ENCODE peak calls at places on chromosomes 11 and 22, in six cellular contexts. Z is right cardiac atrium, I is neuronal stem cell, T is tibial nerve, C is non-pigmented ciliary epithelial cell, G is AG10803. X is an unnamed sample.
A peak's percentile ranks its signal among the peaks of the same experiment; 100 is the strongest.

GRCh38 chr11:14336507-14337503 is 22.2 kb downstream of the RRAS2 start:
- DNase-seq in C (peak; percentile 93), I (no peak), G (peak; percentile 83), Z (no peak), T (no peak), X (no peak)

GRCh38 chr11:134019500-134019899 is 49.4 kb upstream of the JAM3 start:
- DNase-seq in Z (no peak), G (no peak), T (no peak), I (no peak), C (no peak), X (no peak)

GRCh38 chr11:46348986-46349401 is 1.7 kb downstream of the DGKZ start:
- DNase-seq in G (no peak), C (no peak), T (no peak), Z (no peak), I (no peak), X (peak; percentile 49)

GRCh38 chr11:13942908-13943505 is 19.5 kb upstream of the SPON1 start:
- DNase-seq in G (peak; percentile 60), I (no peak), C (no peak), T (no peak), Z (no peak), X (no peak)

GRCh38 chr11:1039481-1040427 is 3.2 kb upstream of the MUC6 start:
- DNase-seq in C (no peak), I (no peak), Z (peak; percentile 5), T (no peak), G (no peak), X (no peak)

GRCh38 chr22:29635734-29636357 is 32.4 kb downstream of the NF2 start:
- DNase-seq in C (no peak), G (peak; percentile 76), I (no peak), T (no peak), Z (no peak), X (no peak)

GRCh38 chr11:75816561-75817239 is 1.7 kb downstream of the UVRAG start:
- DNase-seq in G (no peak), Z (no peak), I (no peak), C (no peak), T (no peak), X (no peak)

GRCh38 chr22:24768537-24769374 is 5.8 kb downstream of the PIWIL3 start:
- DNase-seq in C (peak; percentile 9), G (peak; percentile 65), T (peak; percentile 76), Z (peak; percentile 51), I (peak; percentile 38), X (no peak)

GRCh38 chr11:134574947-134575346 is 162.9 kb upstream of the B3GAT1 start:
- DNase-seq in G (no peak), C (no peak), T (no peak), I (no peak), Z (no peak), X (peak; percentile 11)